ENCODE peak calls at places on chromosomes 2 and 18, in four cellular contexts. One of them, this sample, is unnamed.

GRCh38 chr18:42114310-42114943 is 159.4 kb downstream of the PIK3C3 start:
- DNase-seq in astrocyte: peak
- DNase-seq in adrenal gland: peak
- DNase-seq in kidney epithelial cell: peak
- DNase-seq in this sample: no peak

GRCh38 chr2:27823135-27823534 is 51.6 kb downstream of the MRPL33 start:
- DNase-seq in astrocyte: no peak
- DNase-seq in adrenal gland: no peak
- DNase-seq in kidney epithelial cell: no peak
- DNase-seq in this sample: no peak

GRCh38 chr2:232482301-232483238 is 5.1 kb downstream of the ECEL1 start:
- DNase-seq in astrocyte: no peak
- DNase-seq in adrenal gland: no peak
- DNase-seq in kidney epithelial cell: no peak
- DNase-seq in this sample: peak

GRCh38 chr2:142642654-142643053 is 234.8 kb upstream of the KYNU start:
- DNase-seq in astrocyte: no peak
- DNase-seq in adrenal gland: no peak
- DNase-seq in kidney epithelial cell: no peak
- DNase-seq in this sample: no peak

GRCh38 chr2:172095146-172095904 is 7.4 kb downstream of the DLX2 start:
- DNase-seq in astrocyte: peak
- DNase-seq in adrenal gland: no peak
- DNase-seq in kidney epithelial cell: no peak
- DNase-seq in this sample: peak

GRCh38 chr2:176473177-176473576 is 203.9 kb downstream of the MTX2 start:
- DNase-seq in astrocyte: no peak
- DNase-seq in adrenal gland: peak
- DNase-seq in kidney epithelial cell: no peak
- DNase-seq in this sample: no peak

GRCh38 chr2:131016826-131017596 is 76.2 kb downstream of the FAM168B start:
- DNase-seq in astrocyte: peak
- DNase-seq in adrenal gland: no peak
- DNase-seq in kidney epithelial cell: peak
- DNase-seq in this sample: no peak

GRCh38 chr2:45024600-45025291 is 15.5 kb upstream of the SIX2 start:
- DNase-seq in astrocyte: peak
- DNase-seq in adrenal gland: no peak
- DNase-seq in kidney epithelial cell: peak
- DNase-seq in this sample: no peak

GRCh38 chr2:96809216-96809882 is 6.7 kb upstream of the CNNM3 start:
- DNase-seq in astrocyte: no peak
- DNase-seq in adrenal gland: no peak
- DNase-seq in kidney epithelial cell: no peak
- DNase-seq in this sample: no peak

GRCh38 chr2:236045264-236046235 is 122.6 kb downstream of the GBX2 start:
- DNase-seq in astrocyte: no peak
- DNase-seq in adrenal gland: no peak
- DNase-seq in kidney epithelial cell: no peak
- DNase-seq in this sample: no peak

GRCh38 chr2:107091163-107091864 is 205.3 kb upstream of the ST6GAL2 start:
- DNase-seq in astrocyte: peak
- DNase-seq in adrenal gland: no peak
- DNase-seq in kidney epithelial cell: peak
- DNase-seq in this sample: no peak

GRCh38 chr2:216698895-216699294 is 3.5 kb upstream of the IGFBP5 start:
- DNase-seq in astrocyte: peak
- DNase-seq in adrenal gland: no peak
- DNase-seq in kidney epithelial cell: no peak
- DNase-seq in this sample: no peak

GRCh38 chr2:9251154-9252001 is 44.8 kb downstream of the ASAP2 start:
- DNase-seq in astrocyte: peak
- DNase-seq in adrenal gland: no peak
- DNase-seq in kidney epithelial cell: no peak
- DNase-seq in this sample: no peak

GRCh38 chr18:56413862-56414261 is 224.5 kb downstream of the TXNL1 start:
- DNase-seq in astrocyte: no peak
- DNase-seq in adrenal gland: no peak
- DNase-seq in kidney epithelial cell: no peak
- DNase-seq in this sample: no peak

GRCh38 chr2:27128810-27129571 is 5.4 kb downstream of the ABHD1 start:
- DNase-seq in astrocyte: no peak
- DNase-seq in adrenal gland: no peak
- DNase-seq in kidney epithelial cell: no peak
- DNase-seq in this sample: no peak

GRCh38 chr2:95303191-95303914 is 6.2 kb downstream of the KCNIP3 start:
- DNase-seq in astrocyte: no peak
- DNase-seq in adrenal gland: no peak
- DNase-seq in kidney epithelial cell: no peak
- DNase-seq in this sample: no peak

GRCh38 chr2:9774266-9774665 is 69.0 kb upstream of the TAF1B start:
- DNase-seq in astrocyte: no peak
- DNase-seq in adrenal gland: no peak
- DNase-seq in kidney epithelial cell: no peak
- DNase-seq in this sample: no peak

GRCh38 chr2:70679244-70679643 is 88.8 kb downstream of the ADD2 start:
- DNase-seq in astrocyte: peak
- DNase-seq in adrenal gland: no peak
- DNase-seq in kidney epithelial cell: no peak
- DNase-seq in this sample: no peak

GRCh38 chr2:17540813-17541513 is 467 bp downstream of the VSNL1 start:
- DNase-seq in astrocyte: no peak
- DNase-seq in adrenal gland: no peak
- DNase-seq in kidney epithelial cell: no peak
- DNase-seq in this sample: no peak

GRCh38 chr18:61570070-61570469 is 236.8 kb downstream of the CDH20 start:
- DNase-seq in astrocyte: no peak
- DNase-seq in adrenal gland: no peak
- DNase-seq in kidney epithelial cell: no peak
- DNase-seq in this sample: no peak

GRCh38 chr18:61574665-61575064 is 241.4 kb downstream of the CDH20 start:
- DNase-seq in astrocyte: peak
- DNase-seq in adrenal gland: no peak
- DNase-seq in kidney epithelial cell: no peak
- DNase-seq in this sample: no peak

GRCh38 chr18:61572871-61573270 is 239.6 kb downstream of the CDH20 start:
- DNase-seq in astrocyte: peak
- DNase-seq in adrenal gland: no peak
- DNase-seq in kidney epithelial cell: no peak
- DNase-seq in this sample: no peak

DNA sequence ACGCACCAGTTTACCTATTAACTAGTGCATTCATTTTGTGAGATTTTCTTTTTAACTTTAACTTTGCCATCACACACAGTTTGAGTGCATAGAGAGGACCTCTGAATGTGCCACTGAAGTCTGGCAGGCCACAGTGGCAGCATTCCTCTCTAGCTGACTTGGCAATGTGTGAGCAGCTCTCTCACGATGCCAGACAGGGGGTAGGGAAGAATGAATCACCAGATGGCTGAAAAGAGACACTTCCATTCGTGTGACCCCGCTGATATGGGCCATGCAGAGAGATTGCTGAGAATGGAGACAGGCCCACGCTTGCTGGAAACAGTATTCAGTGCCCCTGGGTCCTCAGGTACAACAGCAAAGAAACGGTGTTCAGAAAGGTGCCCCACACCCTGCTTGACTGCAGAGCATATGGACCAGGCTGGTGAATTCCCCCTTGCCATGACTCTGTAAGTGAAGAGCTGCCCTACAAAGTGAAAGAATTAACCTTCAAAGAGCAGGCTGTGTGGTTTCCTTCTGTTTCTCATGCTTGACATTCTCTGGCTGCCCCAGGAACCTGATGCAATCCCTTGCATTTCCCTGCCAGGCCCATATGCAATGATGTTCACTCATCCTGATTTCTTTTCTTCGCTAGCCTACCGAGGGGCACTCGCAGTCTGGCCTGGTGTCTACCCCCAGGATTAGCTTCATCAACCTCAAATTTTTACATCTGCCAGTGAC is 236.1 kb downstream of the CDH20 start:
- DNase-seq in astrocyte: peak
- DNase-seq in adrenal gland: peak
- DNase-seq in kidney epithelial cell: no peak
- DNase-seq in this sample: no peak
- TF ChIP-seq CTCF in astrocyte: no peak
- TF ChIP-seq CTCF in adrenal gland: no peak
- TF ChIP-seq CTCF in kidney epithelial cell: no peak
- TF ChIP-seq CTCF in this sample: no peak

GRCh38 chr2:199744260-199744659 is 106.7 kb downstream of the FTCDNL1 start:
- DNase-seq in astrocyte: no peak
- DNase-seq in adrenal gland: no peak
- DNase-seq in kidney epithelial cell: no peak
- DNase-seq in this sample: no peak
- TF ChIP-seq CTCF in astrocyte: no peak
- TF ChIP-seq CTCF in adrenal gland: no peak
- TF ChIP-seq CTCF in kidney epithelial cell: no peak
- TF ChIP-seq CTCF in this sample: no peak

GRCh38 chr2:11649093-11649492 is 20.9 kb downstream of the NTSR2 start:
- DNase-seq in astrocyte: no peak
- DNase-seq in adrenal gland: no peak
- DNase-seq in kidney epithelial cell: no peak
- DNase-seq in this sample: no peak

GRCh38 chr2:11652141-11652540 is 17.9 kb downstream of the NTSR2 start:
- DNase-seq in astrocyte: no peak
- DNase-seq in adrenal gland: no peak
- DNase-seq in kidney epithelial cell: no peak
- DNase-seq in this sample: no peak

GRCh38 chr2:11646530-11646929 is 23.5 kb downstream of the NTSR2 start:
- DNase-seq in astrocyte: no peak
- DNase-seq in adrenal gland: no peak
- DNase-seq in kidney epithelial cell: no peak
- DNase-seq in this sample: no peak

GRCh38 chr2:11644293-11644692 is 25.7 kb downstream of the NTSR2 start:
- DNase-seq in astrocyte: no peak
- DNase-seq in adrenal gland: no peak
- DNase-seq in kidney epithelial cell: no peak
- DNase-seq in this sample: no peak

GRCh38 chr2:11647834-11648600 is 22.0 kb downstream of the NTSR2 start:
- DNase-seq in astrocyte: peak
- DNase-seq in adrenal gland: no peak
- DNase-seq in kidney epithelial cell: no peak
- DNase-seq in this sample: no peak
- TF ChIP-seq CTCF in astrocyte: peak
- TF ChIP-seq CTCF in adrenal gland: no peak
- TF ChIP-seq CTCF in kidney epithelial cell: peak
- TF ChIP-seq CTCF in this sample: no peak

GRCh38 chr2:125512313-125512712 is 1143.6 kb upstream of the GYPC start:
- DNase-seq in astrocyte: no peak
- DNase-seq in adrenal gland: no peak
- DNase-seq in kidney epithelial cell: no peak
- DNase-seq in this sample: no peak

GRCh38 chr2:125516496-125517109 is 1139.4 kb upstream of the GYPC start:
- DNase-seq in astrocyte: no peak
- DNase-seq in adrenal gland: no peak
- DNase-seq in kidney epithelial cell: no peak
- DNase-seq in this sample: no peak
- TF ChIP-seq CTCF in astrocyte: peak
- TF ChIP-seq CTCF in adrenal gland: peak
- TF ChIP-seq CTCF in kidney epithelial cell: peak
- TF ChIP-seq CTCF in this sample: peak

This sample was measured in CD14-positive monocyte.